ENCODE peak calls at places on chromosomes 7 and 10, in six cellular contexts. One of them, this sample, is unnamed.

GRCh38 chr10:98269435-98269912 is 1.5 kb upstream of the LOXL4 start:
- DNase-seq in fibroblast of lung: peak
- DNase-seq in HCT116: peak
- DNase-seq in GM23248: peak
- DNase-seq in IMR-90: peak
- DNase-seq in PC-9: peak
- DNase-seq in this sample: no peak

GRCh38 chr7:98399903-98400537 is 870 bp downstream of the BAIAP2L1 start:
- DNase-seq in fibroblast of lung: no peak
- DNase-seq in HCT116: peak
- DNase-seq in GM23248: peak
- DNase-seq in IMR-90: peak
- DNase-seq in PC-9: peak
- DNase-seq in this sample: no peak

GRCh38 chr10:47107226-47107625 is 192.8 kb upstream of the GDF10 start:
- DNase-seq in fibroblast of lung: no peak
- DNase-seq in HCT116: no peak
- DNase-seq in GM23248: no peak
- DNase-seq in IMR-90: no peak
- DNase-seq in PC-9: no peak
- DNase-seq in this sample: peak

GRCh38 chr7:10908600-10908999 is 65.1 kb upstream of the PHF14 start:
- DNase-seq in fibroblast of lung: no peak
- DNase-seq in HCT116: no peak
- DNase-seq in GM23248: no peak
- DNase-seq in IMR-90: no peak
- DNase-seq in PC-9: no peak
- DNase-seq in this sample: no peak

GRCh38 chr7:139823855-139824670 is 5.0 kb upstream of the TBXAS1 start:
- DNase-seq in fibroblast of lung: peak
- DNase-seq in HCT116: no peak
- DNase-seq in GM23248: no peak
- DNase-seq in IMR-90: peak
- DNase-seq in PC-9: no peak
- DNase-seq in this sample: no peak

GRCh38 chr10:5951721-5952407 is 25.5 kb downstream of the IL15RA start:
- DNase-seq in fibroblast of lung: no peak
- DNase-seq in HCT116: no peak
- DNase-seq in GM23248: peak
- DNase-seq in IMR-90: no peak
- DNase-seq in PC-9: no peak
- DNase-seq in this sample: no peak

GRCh38 chr7:139431010-139431409 is 52.5 kb downstream of the KLRG2 start:
- DNase-seq in fibroblast of lung: no peak
- DNase-seq in HCT116: peak
- DNase-seq in GM23248: no peak
- DNase-seq in IMR-90: no peak
- DNase-seq in PC-9: peak
- DNase-seq in this sample: no peak

GRCh38 chr7:54705436-54705835 is 53.6 kb downstream of the SEC61G start:
- DNase-seq in fibroblast of lung: peak
- DNase-seq in HCT116: peak
- DNase-seq in GM23248: peak
- DNase-seq in IMR-90: peak
- DNase-seq in PC-9: peak
- DNase-seq in this sample: no peak

GRCh38 chr10:15344876-15345285 is 26.2 kb downstream of the FAM171A1 start:
- DNase-seq in fibroblast of lung: peak
- DNase-seq in HCT116: no peak
- DNase-seq in GM23248: peak
- DNase-seq in IMR-90: peak
- DNase-seq in PC-9: no peak
- DNase-seq in this sample: no peak

GRCh38 chr10:86410542-86411124 is 44.0 kb upstream of the GRID1 start:
- DNase-seq in fibroblast of lung: peak
- DNase-seq in HCT116: no peak
- DNase-seq in GM23248: peak
- DNase-seq in IMR-90: peak
- DNase-seq in PC-9: peak
- DNase-seq in this sample: no peak

GRCh38 chr7:78139335-78139734 is 340.8 kb downstream of the PHTF2 start:
- DNase-seq in fibroblast of lung: peak
- DNase-seq in HCT116: no peak
- DNase-seq in GM23248: peak
- DNase-seq in IMR-90: peak
- DNase-seq in PC-9: no peak
- DNase-seq in this sample: no peak

GRCh38 chr10:11357361-11357760 is 254.1 kb downstream of the USP6NL start:
- DNase-seq in fibroblast of lung: no peak
- DNase-seq in HCT116: no peak
- DNase-seq in GM23248: no peak
- DNase-seq in IMR-90: no peak
- DNase-seq in PC-9: no peak
- DNase-seq in this sample: no peak

GRCh38 chr7:140008755-140009610 is 53.8 kb downstream of the PARP12 start:
- DNase-seq in fibroblast of lung: no peak
- DNase-seq in HCT116: no peak
- DNase-seq in GM23248: no peak
- DNase-seq in IMR-90: no peak
- DNase-seq in PC-9: no peak
- DNase-seq in this sample: no peak

GRCh38 chr7:45133352-45133751 is 21.9 kb upstream of the TBRG4 start:
- DNase-seq in fibroblast of lung: no peak
- DNase-seq in HCT116: no peak
- DNase-seq in GM23248: no peak
- DNase-seq in IMR-90: no peak
- DNase-seq in PC-9: no peak
- DNase-seq in this sample: no peak

GRCh38 chr7:78020874-78021249 is 222.3 kb downstream of the PHTF2 start:
- DNase-seq in fibroblast of lung: no peak
- DNase-seq in HCT116: no peak
- DNase-seq in GM23248: peak
- DNase-seq in IMR-90: no peak
- DNase-seq in PC-9: no peak
- DNase-seq in this sample: no peak

GRCh38 chr7:81299272-81299671 is 380.4 kb upstream of the SEMA3C start:
- DNase-seq in fibroblast of lung: peak
- DNase-seq in HCT116: peak
- DNase-seq in GM23248: peak
- DNase-seq in IMR-90: peak
- DNase-seq in PC-9: peak
- DNase-seq in this sample: no peak

GRCh38 chr7:157465597-157466348 is 129.0 kb downstream of the DNAJB6 start:
- DNase-seq in fibroblast of lung: no peak
- DNase-seq in HCT116: no peak
- DNase-seq in GM23248: no peak
- DNase-seq in IMR-90: no peak
- DNase-seq in PC-9: no peak
- DNase-seq in this sample: no peak

GRCh38 chr10:62637249-62638061 is 167.1 kb upstream of the ADO start:
- DNase-seq in fibroblast of lung: peak
- DNase-seq in HCT116: no peak
- DNase-seq in GM23248: peak
- DNase-seq in IMR-90: peak
- DNase-seq in PC-9: no peak
- DNase-seq in this sample: peak

GRCh38 chr7:104415700-104416099 is 87.3 kb downstream of the LHFPL3 start:
- DNase-seq in fibroblast of lung: no peak
- DNase-seq in HCT116: no peak
- DNase-seq in GM23248: no peak
- DNase-seq in IMR-90: no peak
- DNase-seq in PC-9: no peak
- DNase-seq in this sample: no peak

GRCh38 chr10:47060356-47060755 is 149.1 kb downstream of the PTPN20 start:
- DNase-seq in fibroblast of lung: no peak
- DNase-seq in HCT116: no peak
- DNase-seq in GM23248: no peak
- DNase-seq in IMR-90: no peak
- DNase-seq in PC-9: no peak
- DNase-seq in this sample: no peak

GRCh38 chr7:100053201-100053600 is 3.6 kb downstream of the ZSCAN21 start:
- DNase-seq in fibroblast of lung: peak
- DNase-seq in HCT116: peak
- DNase-seq in GM23248: peak
- DNase-seq in IMR-90: peak
- DNase-seq in PC-9: peak
- DNase-seq in this sample: peak

GRCh38 chr7:101743241-101743994 is 74.0 kb upstream of the CUX1 start:
- DNase-seq in fibroblast of lung: peak
- DNase-seq in HCT116: no peak
- DNase-seq in GM23248: peak
- DNase-seq in IMR-90: peak
- DNase-seq in PC-9: peak
- DNase-seq in this sample: peak

GRCh38 chr7:127943541-127944521 is 87.4 kb downstream of the LRRC4 start:
- DNase-seq in fibroblast of lung: peak
- DNase-seq in HCT116: no peak
- DNase-seq in GM23248: peak
- DNase-seq in IMR-90: peak
- DNase-seq in PC-9: no peak
- DNase-seq in this sample: no peak

GRCh38 chr7:89998554-89998953 is 155.7 kb upstream of the STEAP1 start:
- DNase-seq in fibroblast of lung: no peak
- DNase-seq in HCT116: no peak
- DNase-seq in GM23248: no peak
- DNase-seq in IMR-90: no peak
- DNase-seq in PC-9: no peak
- DNase-seq in this sample: no peak

DNA sequence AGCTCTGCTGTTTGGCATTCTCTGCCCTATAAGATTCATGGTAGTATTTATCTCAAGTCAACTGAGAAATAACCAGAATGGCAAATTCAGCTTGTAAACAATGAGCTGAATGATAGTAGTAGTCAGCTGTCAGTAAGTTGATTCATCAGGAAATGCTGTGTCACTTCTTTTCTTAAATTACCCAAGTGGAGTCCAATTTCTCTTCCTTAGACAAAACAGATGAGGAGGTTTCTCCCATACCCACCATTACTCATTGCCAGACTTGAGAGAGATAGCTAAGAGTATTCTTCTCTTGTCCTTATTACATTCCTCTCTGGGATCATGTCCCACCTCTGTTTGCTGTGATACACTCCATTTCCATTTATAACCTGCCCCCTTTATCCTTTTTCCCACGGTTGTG is 159.8 kb upstream of the STEAP1 start:
- DNase-seq in fibroblast of lung: no peak
- DNase-seq in HCT116: no peak
- DNase-seq in GM23248: peak
- DNase-seq in IMR-90: no peak
- DNase-seq in PC-9: no peak
- DNase-seq in this sample: no peak
- H2AFZ ChIP-seq in fibroblast of lung: no peak
- H2AFZ ChIP-seq in HCT116: no peak
- H2AFZ ChIP-seq in GM23248: no peak
- H2AFZ ChIP-seq in IMR-90: no peak
- H2AFZ ChIP-seq in PC-9: no peak
- H2AFZ ChIP-seq in this sample: no peak

GRCh38 chr7:131554880-131555516 is 1.4 kb downstream of the PODXL start:
- DNase-seq in fibroblast of lung: no peak
- DNase-seq in HCT116: no peak
- DNase-seq in GM23248: no peak
- DNase-seq in IMR-90: no peak
- DNase-seq in PC-9: no peak
- DNase-seq in this sample: no peak
- H2AFZ ChIP-seq in fibroblast of lung: no peak
- H2AFZ ChIP-seq in HCT116: no peak
- H2AFZ ChIP-seq in GM23248: no peak
- H2AFZ ChIP-seq in IMR-90: peak
- H2AFZ ChIP-seq in PC-9: peak
- H2AFZ ChIP-seq in this sample: no peak

DNA sequence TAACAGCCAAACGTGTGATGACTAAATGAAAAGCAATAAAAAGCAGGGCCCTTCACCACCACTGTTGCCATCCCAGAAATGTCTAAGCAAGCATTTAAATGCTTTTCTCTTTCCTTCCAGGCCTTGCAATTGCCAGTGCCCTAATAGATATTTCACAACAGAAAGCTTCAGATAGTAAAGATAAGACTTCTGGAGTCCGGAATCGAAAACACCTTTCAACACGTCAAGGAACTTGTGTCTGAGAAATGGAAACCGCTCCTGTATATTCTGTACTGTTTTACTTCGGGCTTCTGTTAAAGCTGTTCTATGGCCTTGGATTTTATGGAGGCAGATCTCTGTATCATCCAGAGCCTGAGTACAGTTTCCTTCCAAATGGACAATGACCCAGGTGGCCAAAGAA is 328.5 kb downstream of the GFRA1 start:
- DNase-seq in fibroblast of lung: no peak
- DNase-seq in HCT116: no peak
- DNase-seq in GM23248: no peak
- DNase-seq in IMR-90: no peak
- DNase-seq in PC-9: no peak
- DNase-seq in this sample: no peak
- H2AFZ ChIP-seq in fibroblast of lung: no peak
- H2AFZ ChIP-seq in HCT116: no peak
- H2AFZ ChIP-seq in GM23248: no peak
- H2AFZ ChIP-seq in IMR-90: no peak
- H2AFZ ChIP-seq in PC-9: no peak
- H2AFZ ChIP-seq in this sample: no peak

GRCh38 chr10:131041361-131041916 is 270.1 kb downstream of the TCERG1L start:
- DNase-seq in fibroblast of lung: no peak
- DNase-seq in HCT116: no peak
- DNase-seq in GM23248: no peak
- DNase-seq in IMR-90: no peak
- DNase-seq in PC-9: no peak
- DNase-seq in this sample: no peak

GRCh38 chr10:131046194-131046593 is 265.3 kb downstream of the TCERG1L start:
- DNase-seq in fibroblast of lung: no peak
- DNase-seq in HCT116: no peak
- DNase-seq in GM23248: no peak
- DNase-seq in IMR-90: no peak
- DNase-seq in PC-9: no peak
- DNase-seq in this sample: no peak

GRCh38 chr10:131047501-131047900 is 264.0 kb downstream of the TCERG1L start:
- DNase-seq in fibroblast of lung: no peak
- DNase-seq in HCT116: no peak
- DNase-seq in GM23248: no peak
- DNase-seq in IMR-90: no peak
- DNase-seq in PC-9: no peak
- DNase-seq in this sample: no peak

GRCh38 chr10:131044379-131044778 is 267.1 kb downstream of the TCERG1L start:
- DNase-seq in fibroblast of lung: no peak
- DNase-seq in HCT116: no peak
- DNase-seq in GM23248: no peak
- DNase-seq in IMR-90: no peak
- DNase-seq in PC-9: no peak
- DNase-seq in this sample: no peak

DNA sequence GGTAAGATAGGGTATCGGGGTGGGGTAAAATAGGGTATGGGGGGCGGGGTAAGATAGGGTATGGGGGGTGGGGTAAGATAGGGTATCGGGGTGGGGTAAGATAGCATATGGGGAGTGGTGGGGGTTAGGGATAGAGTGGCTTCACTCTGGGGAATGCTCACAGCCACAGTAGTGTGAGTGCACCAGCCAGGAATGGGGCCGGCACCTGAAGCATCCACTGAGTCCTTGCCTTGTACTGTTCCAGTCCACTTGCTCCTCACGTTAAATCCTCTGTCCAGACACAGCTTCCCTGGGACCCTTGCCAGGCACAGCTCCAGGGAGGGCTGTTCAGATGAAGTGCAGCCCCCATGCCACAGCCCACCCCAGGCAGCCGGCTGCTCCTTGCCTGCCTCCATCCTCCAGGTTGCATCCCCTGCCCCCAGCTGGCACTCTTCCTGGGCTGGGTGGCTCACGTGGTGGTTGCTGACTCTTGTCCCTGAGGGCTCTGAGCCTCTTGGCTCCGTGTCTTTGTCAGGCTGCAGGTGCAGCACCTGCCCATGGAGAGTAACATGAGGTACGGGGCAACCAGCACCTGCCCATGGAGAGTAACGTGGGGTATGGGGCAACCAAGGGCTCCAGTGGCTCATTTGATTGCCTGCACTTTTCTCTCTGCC is 268.4 kb downstream of the TCERG1L start:
- DNase-seq in fibroblast of lung: no peak
- DNase-seq in HCT116: no peak
- DNase-seq in GM23248: no peak
- DNase-seq in IMR-90: no peak
- DNase-seq in PC-9: no peak
- DNase-seq in this sample: peak
- H2AFZ ChIP-seq in fibroblast of lung: no peak
- H2AFZ ChIP-seq in HCT116: no peak
- H2AFZ ChIP-seq in GM23248: no peak
- H2AFZ ChIP-seq in IMR-90: no peak
- H2AFZ ChIP-seq in PC-9: no peak
- H2AFZ ChIP-seq in this sample: no peak